ENCODE peak calls at places on chromosome 21, in ten cellular contexts. One of them, this sample, is unnamed.

GRCh38 chr21:25790122-25790951 is 55.6 kb downstream of the GABPA start:
- DNase-seq in fibroblast of pulmonary artery: peak
- DNase-seq in fibroblast of lung: peak
- DNase-seq in NCI-H748 treated with DMSO at 0.1 percent for 48 hours: peak
- DNase-seq in COR-L47: peak
- DNase-seq in myocyte: peak
- DNase-seq in HS-5: no peak
- DNase-seq in C1 segment of cervical spinal cord: peak
- DNase-seq in heart right ventricle: no peak
- DNase-seq in NCI-H510A: no peak
- DNase-seq in this sample: peak

GRCh38 chr21:23507501-23507900 is 2099.8 kb downstream of the MRPL39 start:
- DNase-seq in HS-5: no peak
- DNase-seq in COR-L47: no peak
- DNase-seq in myocyte: no peak
- DNase-seq in fibroblast of lung: no peak
- DNase-seq in NCI-H510A: no peak
- DNase-seq in NCI-H748 treated with DMSO at 0.1 percent for 48 hours: no peak
- DNase-seq in heart right ventricle: no peak
- DNase-seq in C1 segment of cervical spinal cord: no peak
- DNase-seq in fibroblast of pulmonary artery: no peak
- DNase-seq in this sample: no peak

GRCh38 chr21:45363921-45364463 is 41.0 kb upstream of the COL18A1 start:
- DNase-seq in HS-5: peak
- DNase-seq in C1 segment of cervical spinal cord: peak
- DNase-seq in NCI-H748 treated with DMSO at 0.1 percent for 48 hours: no peak
- DNase-seq in fibroblast of pulmonary artery: peak
- DNase-seq in COR-L47: no peak
- DNase-seq in fibroblast of lung: peak
- DNase-seq in NCI-H510A: no peak
- DNase-seq in myocyte: peak
- DNase-seq in heart right ventricle: peak
- DNase-seq in this sample: peak

GRCh38 chr21:25582888-25583287 is 24.4 kb downstream of the MRPL39 start:
- DNase-seq in HS-5: no peak
- DNase-seq in NCI-H748 treated with DMSO at 0.1 percent for 48 hours: no peak
- DNase-seq in myocyte: no peak
- DNase-seq in COR-L47: no peak
- DNase-seq in NCI-H510A: no peak
- DNase-seq in fibroblast of lung: no peak
- DNase-seq in heart right ventricle: no peak
- DNase-seq in C1 segment of cervical spinal cord: no peak
- DNase-seq in fibroblast of pulmonary artery: no peak
- DNase-seq in this sample: no peak

GRCh38 chr21:18869105-18869504 is 465.5 kb upstream of the TMPRSS15 start:
- DNase-seq in HS-5: no peak
- DNase-seq in NCI-H748 treated with DMSO at 0.1 percent for 48 hours: no peak
- DNase-seq in NCI-H510A: no peak
- DNase-seq in myocyte: no peak
- DNase-seq in fibroblast of pulmonary artery: no peak
- DNase-seq in fibroblast of lung: no peak
- DNase-seq in COR-L47: no peak
- DNase-seq in C1 segment of cervical spinal cord: no peak
- DNase-seq in heart right ventricle: no peak
- DNase-seq in this sample: no peak

GRCh38 chr21:39863111-39863510 is 4.1 kb upstream of the PCP4 start:
- DNase-seq in fibroblast of lung: peak
- DNase-seq in fibroblast of pulmonary artery: no peak
- DNase-seq in myocyte: no peak
- DNase-seq in NCI-H748 treated with DMSO at 0.1 percent for 48 hours: peak
- DNase-seq in NCI-H510A: peak
- DNase-seq in C1 segment of cervical spinal cord: no peak
- DNase-seq in heart right ventricle: no peak
- DNase-seq in COR-L47: peak
- DNase-seq in HS-5: no peak
- DNase-seq in this sample: no peak

GRCh38 chr21:45041351-45041805 is 33.0 kb upstream of the ADARB1 start:
- DNase-seq in fibroblast of pulmonary artery: peak
- DNase-seq in fibroblast of lung: peak
- DNase-seq in NCI-H510A: no peak
- DNase-seq in myocyte: peak
- DNase-seq in NCI-H748 treated with DMSO at 0.1 percent for 48 hours: no peak
- DNase-seq in heart right ventricle: peak
- DNase-seq in C1 segment of cervical spinal cord: no peak
- DNase-seq in HS-5: no peak
- DNase-seq in COR-L47: no peak
- DNase-seq in this sample: peak

GRCh38 chr21:35071347-35071746 is 22.2 kb upstream of the RUNX1 start:
- DNase-seq in myocyte: peak
- DNase-seq in COR-L47: no peak
- DNase-seq in fibroblast of lung: no peak
- DNase-seq in NCI-H748 treated with DMSO at 0.1 percent for 48 hours: no peak
- DNase-seq in C1 segment of cervical spinal cord: no peak
- DNase-seq in NCI-H510A: no peak
- DNase-seq in HS-5: no peak
- DNase-seq in fibroblast of pulmonary artery: no peak
- DNase-seq in heart right ventricle: no peak
- DNase-seq in this sample: no peak

GRCh38 chr21:45974073-45975016 is 7.2 kb upstream of the COL6A1 start:
- DNase-seq in COR-L47: no peak
- DNase-seq in heart right ventricle: peak
- DNase-seq in myocyte: peak
- DNase-seq in fibroblast of lung: peak
- DNase-seq in fibroblast of pulmonary artery: peak
- DNase-seq in NCI-H510A: no peak
- DNase-seq in NCI-H748 treated with DMSO at 0.1 percent for 48 hours: no peak
- DNase-seq in C1 segment of cervical spinal cord: no peak
- DNase-seq in HS-5: no peak
- DNase-seq in this sample: no peak

GRCh38 chr21:44263221-44263671 is 1.5 kb upstream of the DNMT3L start:
- DNase-seq in fibroblast of pulmonary artery: no peak
- DNase-seq in myocyte: no peak
- DNase-seq in heart right ventricle: no peak
- DNase-seq in C1 segment of cervical spinal cord: no peak
- DNase-seq in COR-L47: no peak
- DNase-seq in fibroblast of lung: no peak
- DNase-seq in NCI-H748 treated with DMSO at 0.1 percent for 48 hours: no peak
- DNase-seq in NCI-H510A: no peak
- DNase-seq in HS-5: no peak
- DNase-seq in this sample: no peak

GRCh38 chr21:32806810-32807386 is 35.3 kb upstream of the PAXBP1 start:
- DNase-seq in myocyte: peak
- DNase-seq in NCI-H748 treated with DMSO at 0.1 percent for 48 hours: no peak
- DNase-seq in HS-5: no peak
- DNase-seq in fibroblast of lung: peak
- DNase-seq in fibroblast of pulmonary artery: peak
- DNase-seq in C1 segment of cervical spinal cord: no peak
- DNase-seq in heart right ventricle: no peak
- DNase-seq in COR-L47: no peak
- DNase-seq in NCI-H510A: no peak
- DNase-seq in this sample: no peak

GRCh38 chr21:16037386-16037785 is 307.6 kb downstream of the USP25 start:
- DNase-seq in HS-5: no peak
- DNase-seq in heart right ventricle: no peak
- DNase-seq in COR-L47: no peak
- DNase-seq in fibroblast of pulmonary artery: peak
- DNase-seq in C1 segment of cervical spinal cord: no peak
- DNase-seq in NCI-H748 treated with DMSO at 0.1 percent for 48 hours: no peak
- DNase-seq in NCI-H510A: no peak
- DNase-seq in fibroblast of lung: peak
- DNase-seq in myocyte: no peak
- DNase-seq in this sample: no peak

GRCh38 chr21:42672699-42673458 is 19.5 kb downstream of the PDE9A start:
- DNase-seq in heart right ventricle: no peak
- DNase-seq in fibroblast of lung: peak
- DNase-seq in C1 segment of cervical spinal cord: no peak
- DNase-seq in fibroblast of pulmonary artery: peak
- DNase-seq in COR-L47: no peak
- DNase-seq in NCI-H748 treated with DMSO at 0.1 percent for 48 hours: no peak
- DNase-seq in myocyte: peak
- DNase-seq in NCI-H510A: no peak
- DNase-seq in HS-5: no peak
- DNase-seq in this sample: no peak

GRCh38 chr21:39660596-39660995 is 47.9 kb downstream of the B3GALT5 start:
- DNase-seq in HS-5: peak
- DNase-seq in myocyte: peak
- DNase-seq in fibroblast of lung: peak
- DNase-seq in NCI-H510A: no peak
- DNase-seq in fibroblast of pulmonary artery: peak
- DNase-seq in C1 segment of cervical spinal cord: no peak
- DNase-seq in NCI-H748 treated with DMSO at 0.1 percent for 48 hours: no peak
- DNase-seq in COR-L47: peak
- DNase-seq in heart right ventricle: peak
- DNase-seq in this sample: peak

GRCh38 chr21:41167348-41168342 is at the start of gene BACE2:
- DNase-seq in heart right ventricle: peak
- DNase-seq in HS-5: peak
- DNase-seq in C1 segment of cervical spinal cord: peak
- DNase-seq in NCI-H748 treated with DMSO at 0.1 percent for 48 hours: peak
- DNase-seq in fibroblast of pulmonary artery: peak
- DNase-seq in NCI-H510A: peak
- DNase-seq in fibroblast of lung: peak
- DNase-seq in COR-L47: peak
- DNase-seq in myocyte: peak
- DNase-seq in this sample: peak

GRCh38 chr21:41975391-41976272 is 21.8 kb upstream of the C2CD2 start:
- DNase-seq in myocyte: no peak
- DNase-seq in NCI-H748 treated with DMSO at 0.1 percent for 48 hours: no peak
- DNase-seq in fibroblast of lung: no peak
- DNase-seq in NCI-H510A: no peak
- DNase-seq in fibroblast of pulmonary artery: no peak
- DNase-seq in heart right ventricle: no peak
- DNase-seq in HS-5: no peak
- DNase-seq in COR-L47: no peak
- DNase-seq in C1 segment of cervical spinal cord: no peak
- DNase-seq in this sample: no peak

GRCh38 chr21:44618504-44618903 is 6.6 kb downstream of the KRTAP10-8 start:
- DNase-seq in HS-5: no peak
- DNase-seq in NCI-H510A: no peak
- DNase-seq in fibroblast of lung: peak
- DNase-seq in heart right ventricle: no peak
- DNase-seq in COR-L47: no peak
- DNase-seq in NCI-H748 treated with DMSO at 0.1 percent for 48 hours: no peak
- DNase-seq in C1 segment of cervical spinal cord: no peak
- DNase-seq in myocyte: no peak
- DNase-seq in fibroblast of pulmonary artery: peak
- DNase-seq in this sample: no peak

GRCh38 chr21:38925923-38926322 is 120.2 kb downstream of the ETS2 start:
- DNase-seq in COR-L47: no peak
- DNase-seq in fibroblast of pulmonary artery: peak
- DNase-seq in HS-5: peak
- DNase-seq in heart right ventricle: peak
- DNase-seq in C1 segment of cervical spinal cord: no peak
- DNase-seq in NCI-H510A: no peak
- DNase-seq in myocyte: peak
- DNase-seq in NCI-H748 treated with DMSO at 0.1 percent for 48 hours: no peak
- DNase-seq in fibroblast of lung: peak
- DNase-seq in this sample: peak

GRCh38 chr21:42661688-42662429 is 8.4 kb downstream of the PDE9A start:
- DNase-seq in NCI-H748 treated with DMSO at 0.1 percent for 48 hours: no peak
- DNase-seq in COR-L47: no peak
- DNase-seq in HS-5: no peak
- DNase-seq in C1 segment of cervical spinal cord: no peak
- DNase-seq in fibroblast of lung: no peak
- DNase-seq in myocyte: no peak
- DNase-seq in heart right ventricle: no peak
- DNase-seq in fibroblast of pulmonary artery: no peak
- DNase-seq in NCI-H510A: no peak
- DNase-seq in this sample: no peak

GRCh38 chr21:44943005-44943685 is 3.3 kb downstream of the SLX9 start:
- DNase-seq in NCI-H510A: no peak
- DNase-seq in C1 segment of cervical spinal cord: no peak
- DNase-seq in heart right ventricle: no peak
- DNase-seq in NCI-H748 treated with DMSO at 0.1 percent for 48 hours: no peak
- DNase-seq in myocyte: no peak
- DNase-seq in HS-5: no peak
- DNase-seq in fibroblast of lung: no peak
- DNase-seq in fibroblast of pulmonary artery: no peak
- DNase-seq in COR-L47: no peak
- DNase-seq in this sample: no peak

GRCh38 chr21:14583629-14584251 is 37.6 kb upstream of the SAMSN1 start:
- DNase-seq in fibroblast of pulmonary artery: no peak
- DNase-seq in fibroblast of lung: no peak
- DNase-seq in COR-L47: no peak
- DNase-seq in HS-5: no peak
- DNase-seq in NCI-H510A: no peak
- DNase-seq in C1 segment of cervical spinal cord: no peak
- DNase-seq in myocyte: no peak
- DNase-seq in heart right ventricle: no peak
- DNase-seq in NCI-H748 treated with DMSO at 0.1 percent for 48 hours: no peak
- DNase-seq in this sample: no peak

GRCh38 chr21:33069994-33070811 is at the start of gene OLIG1:
- DNase-seq in fibroblast of pulmonary artery: peak
- DNase-seq in COR-L47: peak
- DNase-seq in heart right ventricle: peak
- DNase-seq in NCI-H510A: peak
- DNase-seq in HS-5: no peak
- DNase-seq in fibroblast of lung: peak
- DNase-seq in C1 segment of cervical spinal cord: peak
- DNase-seq in NCI-H748 treated with DMSO at 0.1 percent for 48 hours: peak
- DNase-seq in myocyte: peak
- DNase-seq in this sample: no peak

GRCh38 chr21:29237110-29238051 is 61.3 kb upstream of the BACH1 start:
- DNase-seq in heart right ventricle: no peak
- DNase-seq in fibroblast of lung: peak
- DNase-seq in NCI-H748 treated with DMSO at 0.1 percent for 48 hours: no peak
- DNase-seq in HS-5: no peak
- DNase-seq in COR-L47: no peak
- DNase-seq in NCI-H510A: no peak
- DNase-seq in fibroblast of pulmonary artery: no peak
- DNase-seq in myocyte: no peak
- DNase-seq in C1 segment of cervical spinal cord: no peak
- DNase-seq in this sample: no peak

GRCh38 chr21:34182436-34182835 is 109.1 kb downstream of the MRPS6 start:
- DNase-seq in HS-5: no peak
- DNase-seq in C1 segment of cervical spinal cord: no peak
- DNase-seq in COR-L47: no peak
- DNase-seq in fibroblast of pulmonary artery: no peak
- DNase-seq in NCI-H748 treated with DMSO at 0.1 percent for 48 hours: no peak
- DNase-seq in NCI-H510A: no peak
- DNase-seq in myocyte: no peak
- DNase-seq in heart right ventricle: no peak
- DNase-seq in fibroblast of lung: no peak
- DNase-seq in this sample: no peak

This sample was measured in fibroblast of the conjunctiva.